ENCODE peak calls at places on chromosomes 5 and 9, in four cellular contexts. One of them, this sample, is unnamed.

GRCh38 chr5:142960309-142960696 is 190.1 kb downstream of the ARHGAP26 start:
- DNase-seq in astrocyte of the spinal cord: peak
- DNase-seq in WTC11: no peak
- DNase-seq in PC-9: peak
- DNase-seq in this sample: no peak

GRCh38 chr9:81861644-81862043 is 66.6 kb upstream of the SPATA31D4 start:
- DNase-seq in astrocyte of the spinal cord: peak
- DNase-seq in WTC11: no peak
- DNase-seq in PC-9: no peak
- DNase-seq in this sample: no peak

GRCh38 chr9:87594218-87594617 is 96.6 kb downstream of the DAPK1 start:
- DNase-seq in astrocyte of the spinal cord: peak
- DNase-seq in WTC11: no peak
- DNase-seq in PC-9: no peak
- DNase-seq in this sample: no peak

GRCh38 chr9:137728444-137729311 is 109.9 kb downstream of the EHMT1 start:
- DNase-seq in astrocyte of the spinal cord: no peak
- DNase-seq in WTC11: no peak
- DNase-seq in PC-9: no peak
- DNase-seq in this sample: no peak

GRCh38 chr5:172443441-172444109 is 10.8 kb downstream of the SH3PXD2B start:
- DNase-seq in astrocyte of the spinal cord: peak
- DNase-seq in WTC11: no peak
- DNase-seq in PC-9: peak
- DNase-seq in this sample: no peak

GRCh38 chr5:36655171-36655570 is 48.8 kb downstream of the SLC1A3 start:
- DNase-seq in astrocyte of the spinal cord: no peak
- DNase-seq in WTC11: no peak
- DNase-seq in PC-9: no peak
- DNase-seq in this sample: no peak

GRCh38 chr5:135843571-135844337 is 9.3 kb downstream of the SLC25A48 start:
- DNase-seq in astrocyte of the spinal cord: no peak
- DNase-seq in WTC11: no peak
- DNase-seq in PC-9: no peak
- DNase-seq in this sample: no peak

GRCh38 chr5:108729306-108729645 is 18.4 kb upstream of the FER start:
- DNase-seq in astrocyte of the spinal cord: no peak
- DNase-seq in WTC11: no peak
- DNase-seq in PC-9: no peak
- DNase-seq in this sample: no peak

GRCh38 chr9:116855881-116856662 is 169.0 kb downstream of the TRIM32 start:
- DNase-seq in astrocyte of the spinal cord: no peak
- DNase-seq in WTC11: no peak
- DNase-seq in PC-9: peak
- DNase-seq in this sample: no peak

GRCh38 chr9:16267336-16268036 is 603.0 kb downstream of the BNC2 start:
- DNase-seq in astrocyte of the spinal cord: peak
- DNase-seq in WTC11: no peak
- DNase-seq in PC-9: peak
- DNase-seq in this sample: no peak

GRCh38 chr9:24590432-24590831 is 44.7 kb upstream of the IZUMO3 start:
- DNase-seq in astrocyte of the spinal cord: no peak
- DNase-seq in WTC11: no peak
- DNase-seq in PC-9: no peak
- DNase-seq in this sample: no peak

GRCh38 chr5:122985006-122985700 is 51.4 kb downstream of the PPIC start:
- DNase-seq in astrocyte of the spinal cord: no peak
- DNase-seq in WTC11: no peak
- DNase-seq in PC-9: no peak
- DNase-seq in this sample: no peak

GRCh38 chr5:36270175-36270574 is 28.4 kb upstream of the NADK2 start:
- DNase-seq in astrocyte of the spinal cord: no peak
- DNase-seq in WTC11: no peak
- DNase-seq in PC-9: no peak
- DNase-seq in this sample: no peak

DNA sequence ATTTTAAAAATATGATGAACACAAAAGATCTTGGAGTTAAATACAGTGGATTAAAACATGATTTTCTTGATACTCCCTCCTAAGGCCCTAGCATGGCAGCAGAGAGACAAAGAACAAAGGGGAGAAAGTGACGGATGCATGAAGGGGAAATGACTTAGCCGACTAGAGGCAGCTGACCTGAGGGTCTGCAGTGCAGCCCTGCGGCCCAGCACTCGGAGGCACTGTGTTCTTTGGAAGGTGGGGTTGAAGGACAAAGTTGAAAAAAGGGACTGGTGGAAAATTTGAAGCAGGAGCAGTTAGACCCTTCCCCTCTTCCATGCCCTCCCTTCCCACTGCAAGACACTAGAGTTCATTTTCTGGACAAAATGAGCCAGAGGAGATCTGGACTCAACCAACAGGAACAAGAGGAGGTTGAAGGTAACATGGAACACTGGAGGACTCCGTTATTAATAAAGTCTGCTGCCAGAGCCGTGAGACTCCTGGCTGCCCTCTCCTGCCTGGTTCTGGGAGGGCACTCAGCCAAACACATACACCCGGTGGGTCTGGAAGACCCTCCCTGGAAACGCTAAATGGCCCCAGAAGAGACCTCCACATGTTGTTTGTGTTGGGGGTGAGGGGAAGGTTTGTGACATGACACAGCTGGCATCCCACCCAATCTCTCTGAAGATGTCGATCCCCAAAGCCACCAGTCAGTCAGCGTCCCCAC is 98.1 kb downstream of the JMY start:
- DNase-seq in astrocyte of the spinal cord: no peak
- DNase-seq in WTC11: peak
- DNase-seq in PC-9: no peak
- DNase-seq in this sample: no peak
- TF ChIP-seq CTCF in astrocyte of the spinal cord: no peak
- TF ChIP-seq CTCF in WTC11: no peak
- TF ChIP-seq CTCF in PC-9: no peak
- TF ChIP-seq CTCF in this sample: no peak

GRCh38 chr5:102681403-102681983 is 73.6 kb upstream of the PAM start:
- DNase-seq in astrocyte of the spinal cord: peak
- DNase-seq in WTC11: peak
- DNase-seq in PC-9: peak
- DNase-seq in this sample: peak
- TF ChIP-seq CTCF in astrocyte of the spinal cord: peak
- TF ChIP-seq CTCF in WTC11: peak
- TF ChIP-seq CTCF in PC-9: peak
- TF ChIP-seq CTCF in this sample: peak

GRCh38 chr5:54383941-54384340 is 71.6 kb upstream of the HSPB3 start:
- DNase-seq in astrocyte of the spinal cord: no peak
- DNase-seq in WTC11: no peak
- DNase-seq in PC-9: no peak
- DNase-seq in this sample: no peak

GRCh38 chr5:54384356-54384933 is 71.1 kb upstream of the HSPB3 start:
- DNase-seq in astrocyte of the spinal cord: no peak
- DNase-seq in WTC11: no peak
- DNase-seq in PC-9: no peak
- DNase-seq in this sample: no peak

GRCh38 chr5:54378707-54379106 is 68.3 kb upstream of the ARL15 start:
- DNase-seq in astrocyte of the spinal cord: no peak
- DNase-seq in WTC11: no peak
- DNase-seq in PC-9: no peak
- DNase-seq in this sample: no peak

GRCh38 chr5:54383225-54383624 is 72.3 kb upstream of the HSPB3 start:
- DNase-seq in astrocyte of the spinal cord: no peak
- DNase-seq in WTC11: no peak
- DNase-seq in PC-9: no peak
- DNase-seq in this sample: no peak

DNA sequence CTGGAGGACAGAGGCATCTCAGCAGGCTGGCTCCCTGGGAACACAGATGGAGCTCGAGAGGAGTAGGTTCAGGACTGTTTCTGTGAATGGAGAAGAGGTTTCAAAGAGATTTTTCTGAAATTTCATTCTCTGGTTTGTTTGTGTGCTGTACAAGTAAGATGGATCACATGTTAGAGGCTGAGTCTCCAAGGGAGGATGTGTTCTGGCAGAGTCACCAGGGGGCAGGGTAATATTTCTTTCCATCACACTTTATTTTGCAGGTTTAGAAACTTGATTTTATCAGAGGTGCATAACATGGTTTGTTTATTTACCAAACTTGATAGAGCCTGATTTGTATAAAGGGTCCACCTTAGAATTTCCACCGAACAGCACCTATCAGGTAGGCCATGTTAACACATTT is 69.2 kb upstream of the ARL15 start:
- DNase-seq in astrocyte of the spinal cord: no peak
- DNase-seq in WTC11: no peak
- DNase-seq in PC-9: no peak
- DNase-seq in this sample: no peak
- TF ChIP-seq CTCF in astrocyte of the spinal cord: no peak
- TF ChIP-seq CTCF in WTC11: no peak
- TF ChIP-seq CTCF in PC-9: no peak
- TF ChIP-seq CTCF in this sample: no peak

GRCh38 chr9:6733243-6733642 is 24.5 kb upstream of the KDM4C start:
- DNase-seq in astrocyte of the spinal cord: no peak
- DNase-seq in WTC11: no peak
- DNase-seq in PC-9: no peak
- DNase-seq in this sample: no peak

GRCh38 chr9:6735422-6735821 is 22.4 kb upstream of the KDM4C start:
- DNase-seq in astrocyte of the spinal cord: no peak
- DNase-seq in WTC11: no peak
- DNase-seq in PC-9: no peak
- DNase-seq in this sample: no peak

GRCh38 chr9:6733831-6734230 is 23.9 kb upstream of the KDM4C start:
- DNase-seq in astrocyte of the spinal cord: no peak
- DNase-seq in WTC11: no peak
- DNase-seq in PC-9: no peak
- DNase-seq in this sample: no peak

GRCh38 chr9:6739218-6739617 is 18.6 kb upstream of the KDM4C start:
- DNase-seq in astrocyte of the spinal cord: peak
- DNase-seq in WTC11: no peak
- DNase-seq in PC-9: no peak
- DNase-seq in this sample: no peak
- TF ChIP-seq CTCF in astrocyte of the spinal cord: peak
- TF ChIP-seq CTCF in WTC11: no peak
- TF ChIP-seq CTCF in PC-9: peak
- TF ChIP-seq CTCF in this sample: no peak

GRCh38 chr9:131181091-131181681 is 55.8 kb downstream of the NUP214 start:
- DNase-seq in astrocyte of the spinal cord: no peak
- DNase-seq in WTC11: no peak
- DNase-seq in PC-9: no peak
- DNase-seq in this sample: no peak
- TF ChIP-seq CTCF in astrocyte of the spinal cord: peak
- TF ChIP-seq CTCF in WTC11: peak
- TF ChIP-seq CTCF in PC-9: peak
- TF ChIP-seq CTCF in this sample: peak

GRCh38 chr5:173616577-173617118 is at the start of gene BOD1:
- DNase-seq in astrocyte of the spinal cord: peak
- DNase-seq in WTC11: peak
- DNase-seq in PC-9: peak
- DNase-seq in this sample: peak

GRCh38 chr5:173618927-173619519 is 2.6 kb upstream of the BOD1 start:
- DNase-seq in astrocyte of the spinal cord: peak
- DNase-seq in WTC11: no peak
- DNase-seq in PC-9: peak
- DNase-seq in this sample: no peak

GRCh38 chr5:173613433-173614144 is 2.9 kb downstream of the BOD1 start:
- DNase-seq in astrocyte of the spinal cord: no peak
- DNase-seq in WTC11: no peak
- DNase-seq in PC-9: no peak
- DNase-seq in this sample: no peak

GRCh38 chr5:173614591-173614990 is 1.9 kb downstream of the BOD1 start:
- DNase-seq in astrocyte of the spinal cord: no peak
- DNase-seq in WTC11: no peak
- DNase-seq in PC-9: no peak
- DNase-seq in this sample: no peak

DNA sequence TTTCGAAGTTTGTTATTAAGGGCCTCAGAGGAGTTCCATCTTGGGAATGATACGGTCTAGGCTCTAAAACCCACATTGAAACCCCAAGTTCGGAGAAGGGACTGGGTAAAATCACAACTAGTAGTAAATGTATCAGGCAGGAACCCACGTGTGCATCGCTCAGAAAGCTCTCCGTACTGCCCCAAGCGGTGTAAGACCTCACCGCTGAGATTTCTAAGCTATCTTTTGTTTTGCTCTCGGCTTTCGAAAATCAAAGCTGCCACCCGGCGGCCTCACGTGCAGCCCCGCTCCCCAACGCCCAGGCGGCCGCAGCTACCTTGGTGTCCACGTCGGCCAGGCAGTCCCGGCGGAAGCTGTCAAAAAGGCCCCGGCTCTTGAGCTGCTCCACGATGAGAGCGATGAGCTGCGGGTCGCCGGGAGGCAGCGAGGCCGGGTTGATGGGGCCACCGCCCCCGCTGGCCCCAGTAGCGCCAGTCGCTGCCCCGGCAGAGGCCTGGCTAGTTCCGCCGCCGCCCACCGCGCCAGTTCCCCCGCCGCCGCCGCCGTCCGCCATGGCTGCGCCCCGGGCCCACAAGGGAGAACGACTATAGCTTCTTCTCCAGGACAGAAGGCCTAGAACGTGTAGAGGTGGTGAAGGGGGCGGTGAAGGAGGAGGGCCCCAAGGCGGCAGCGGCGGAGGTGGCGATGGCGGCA is 420 bp downstream of the BOD1 start:
- DNase-seq in astrocyte of the spinal cord: peak
- DNase-seq in WTC11: peak
- DNase-seq in PC-9: peak
- DNase-seq in this sample: peak
- TF ChIP-seq CTCF in astrocyte of the spinal cord: peak
- TF ChIP-seq CTCF in WTC11: no peak
- TF ChIP-seq CTCF in PC-9: peak
- TF ChIP-seq CTCF in this sample: peak

GRCh38 chr5:140108093-140109049 is 5.5 kb upstream of the PURA start:
- DNase-seq in astrocyte of the spinal cord: no peak
- DNase-seq in WTC11: peak
- DNase-seq in PC-9: peak
- DNase-seq in this sample: peak

GRCh38 chr5:140106805-140107311 is 7.1 kb upstream of the PURA start:
- DNase-seq in astrocyte of the spinal cord: no peak
- DNase-seq in WTC11: no peak
- DNase-seq in PC-9: no peak
- DNase-seq in this sample: no peak

GRCh38 chr5:140109050-140109817 is 4.7 kb upstream of the PURA start:
- DNase-seq in astrocyte of the spinal cord: peak
- DNase-seq in WTC11: no peak
- DNase-seq in PC-9: no peak
- DNase-seq in this sample: no peak

GRCh38 chr5:140106101-140106500 is 7.8 kb upstream of the PURA start:
- DNase-seq in astrocyte of the spinal cord: no peak
- DNase-seq in WTC11: no peak
- DNase-seq in PC-9: no peak
- DNase-seq in this sample: no peak

GRCh38 chr5:140107312-140108092 is 6.4 kb upstream of the PURA start:
- DNase-seq in astrocyte of the spinal cord: peak
- DNase-seq in WTC11: peak
- DNase-seq in PC-9: peak
- DNase-seq in this sample: peak
- TF ChIP-seq CTCF in astrocyte of the spinal cord: peak
- TF ChIP-seq CTCF in WTC11: no peak
- TF ChIP-seq CTCF in PC-9: peak
- TF ChIP-seq CTCF in this sample: no peak